ENCODE peak calls at places on chromosomes 13 and 19, in four cellular contexts. X, J, T and K are unnamed samples.

GRCh38 chr19:18438331-18439024 is 545 bp upstream of the ISYNA1 start:
- DNase-seq in X (peak), J (no peak), T (peak), K (no peak)

GRCh38 chr19:13260883-13261653 is 110.9 kb downstream of the IER2 start:
- DNase-seq in X (no peak), J (no peak), T (peak), K (no peak)

GRCh38 chr13:49791753-49792549 is 531 bp downstream of the KPNA3 start:
- DNase-seq in X (peak), J (no peak), T (peak), K (peak)

GRCh38 chr13:97855570-97855970 is 97.9 kb upstream of the IPO5 start:
- DNase-seq in X (no peak), J (peak), T (peak), K (peak)

GRCh38 chr19:55116232-55117062 is 990 bp downstream of the PPP1R12C start:
- DNase-seq in X (peak), J (no peak), T (peak), K (peak)

GRCh38 chr19:670609-671075 is 5.5 kb upstream of the FSTL3 start:
- DNase-seq in X (no peak), J (no peak), T (no peak), K (no peak)

GRCh38 chr19:3204646-3205275 is 19.0 kb downstream of the NCLN start:
- DNase-seq in X (no peak), J (no peak), T (no peak), K (no peak)

GRCh38 chr19:14120497-14120780 is 2.9 kb upstream of the PRKACA start:
- DNase-seq in X (no peak), J (no peak), T (no peak), K (no peak)

GRCh38 chr19:3124630-3125029 is 11.2 kb upstream of the GNA15 start:
- DNase-seq in X (no peak), J (no peak), T (no peak), K (no peak)

GRCh38 chr13:109368230-109368629 is 418.2 kb downstream of the IRS2 start:
- DNase-seq in X (no peak), J (no peak), T (no peak), K (no peak)

GRCh38 chr19:13917888-13918406 is 11.9 kb downstream of the CC2D1A start:
- DNase-seq in X (no peak), J (no peak), T (no peak), K (no peak)

GRCh38 chr13:45615501-45616101 is at the start of gene ERICH6B:
- DNase-seq in X (peak), J (no peak), T (peak), K (no peak)

GRCh38 chr19:34995551-34995950 is 4.6 kb upstream of the GRAMD1A start:
- DNase-seq in X (no peak), J (no peak), T (no peak), K (no peak)

GRCh38 chr19:49858591-49858985 is 7.6 kb downstream of the PTOV1 start:
- DNase-seq in X (no peak), J (no peak), T (no peak), K (no peak)

GRCh38 chr19:22052644-22053013 is 345 bp downstream of the ZNF257 start:
- DNase-seq in X (peak), J (no peak), T (no peak), K (peak)

GRCh38 chr19:35986664-35987570 is 8.1 kb upstream of the SDHAF1 start:
- DNase-seq in X (peak), J (no peak), T (no peak), K (no peak)

GRCh38 chr19:43755256-43755801 is 567 bp upstream of the SMG9 start:
- DNase-seq in X (peak), J (peak), T (peak), K (peak)

GRCh38 chr13:59340151-59340550 is 823.6 kb downstream of the DIAPH3 start:
- DNase-seq in X (no peak), J (no peak), T (no peak), K (no peak)

GRCh38 chr13:32783067-32783466 is 196.8 kb downstream of the PDS5B start:
- DNase-seq in X (no peak), J (no peak), T (no peak), K (no peak)

GRCh38 chr19:1270168-1270853 is 1.2 kb downstream of the CIRBP start:
- DNase-seq in X (no peak), J (peak), T (no peak), K (no peak)

GRCh38 chr13:60584976-60585375 is 188.0 kb downstream of the TDRD3 start:
- DNase-seq in X (no peak), J (no peak), T (no peak), K (no peak)

GRCh38 chr19:47491358-47492136 is 7.5 kb upstream of the KPTN start:
- DNase-seq in X (no peak), J (no peak), T (no peak), K (peak)

GRCh38 chr19:4184718-4185352 is 2.3 kb downstream of the ANKRD24 start:
- DNase-seq in X (no peak), J (no peak), T (no peak), K (no peak)

GRCh38 chr19:32881766-32882165 is 12.2 kb upstream of the SLC7A9 start:
- DNase-seq in X (no peak), J (no peak), T (no peak), K (no peak)

GRCh38 chr13:43127827-43128226 is 104.4 kb downstream of the DNAJC15 start:
- DNase-seq in X (no peak), J (no peak), T (no peak), K (no peak)

GRCh38 chr19:16338470-16339360 is 14.1 kb downstream of the KLF2 start:
- DNase-seq in X (peak), J (no peak), T (peak), K (no peak)

GRCh38 chr19:34173145-34173956 is 1.0 kb downstream of the LSM14A start:
- DNase-seq in X (no peak), J (no peak), T (peak), K (no peak)

GRCh38 chr19:4581381-4582111 is 22.1 kb upstream of the SEMA6B start:
- DNase-seq in X (no peak), J (no peak), T (no peak), K (no peak)

GRCh38 chr13:27619711-27620376 is 485 bp downstream of the LNX2 start:
- DNase-seq in X (no peak), J (no peak), T (peak), K (peak)

GRCh38 chr19:11168568-11168967 is 13.0 kb upstream of the SPC24 start:
- DNase-seq in X (no peak), J (no peak), T (peak), K (no peak)